ENCODE peak calls at places on chromosomes 11 and 22, in seven cellular contexts. L, Q, S, X, Z, T and K are unnamed samples.

GRCh38 chr11:12890476-12890875 is 118.6 kb upstream of the RASSF10 start:
- DNase-seq in X (no peak), Z (no peak), T (no peak), S (peak), L (no peak), Q (no peak), K (no peak)

GRCh38 chr22:30261134-30261533 is 5.5 kb downstream of the OSM start:
- DNase-seq in X (no peak), Q (no peak), L (no peak), T (no peak), S (no peak), Z (no peak), K (no peak)

GRCh38 chr11:61120865-61121831 is 18.9 kb downstream of the CD5 start:
- DNase-seq in Q (no peak), L (no peak), S (peak), X (no peak), T (no peak), Z (no peak), K (no peak)

GRCh38 chr22:26887456-26887855 is 230.1 kb downstream of the MIAT start:
- DNase-seq in X (peak), T (no peak), L (peak), S (peak), Q (no peak), Z (no peak), K (no peak)

GRCh38 chr22:39661842-39662676 is 91.5 kb downstream of the CACNA1I start:
- DNase-seq in Q (no peak), S (no peak), L (peak), T (no peak), Z (no peak), X (peak), K (no peak)

GRCh38 chr11:24760681-24761080 is 263.8 kb downstream of the LUZP2 start:
- DNase-seq in Z (no peak), L (no peak), X (no peak), T (no peak), S (no peak), Q (no peak), K (peak)

GRCh38 chr11:12182650-12183511 is 72.5 kb downstream of the MICAL2 start:
- DNase-seq in Q (peak), L (no peak), X (no peak), Z (no peak), T (no peak), S (peak), K (peak)

GRCh38 chr11:113649311-113649710 is 56.8 kb downstream of the TMPRSS5 start:
- DNase-seq in X (no peak), L (no peak), S (no peak), T (no peak), Q (no peak), Z (no peak), K (no peak)

GRCh38 chr11:78821371-78822306 is 247.0 kb upstream of the NARS2 start:
- DNase-seq in T (no peak), Q (no peak), Z (no peak), L (no peak), S (no peak), X (no peak), K (peak)
- TF ChIP-seq EZH2phosphoT487 in T (no peak), Q (no peak), Z (no peak), L (no peak), S (no peak), X (no peak), K (no peak)

DNA sequence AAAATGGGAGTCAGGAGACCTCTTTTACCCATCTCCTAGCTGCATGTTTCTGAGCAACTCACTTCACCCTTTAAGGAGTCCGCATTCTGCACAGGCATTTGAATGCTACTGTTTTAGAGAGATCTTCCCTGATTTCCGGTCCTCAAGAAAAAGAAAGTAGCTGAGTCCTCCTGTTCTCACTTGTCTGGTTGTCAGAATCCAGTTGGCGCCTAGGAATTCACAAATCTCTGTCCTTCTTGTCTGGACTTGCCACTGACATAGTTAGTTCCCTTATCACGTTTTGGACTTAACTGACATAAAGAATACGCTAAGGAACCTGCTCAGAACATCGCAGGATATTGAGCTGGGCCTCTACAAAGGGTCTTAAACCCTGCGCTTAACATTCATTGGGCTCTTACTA is 61.3 kb upstream of the OR5P2 start:
- DNase-seq in L (no peak), X (no peak), Z (no peak), S (no peak), T (no peak), Q (no peak), K (no peak)
- H2AFZ ChIP-seq in L (no peak), X (peak), Z (peak), S (peak), T (no peak), Q (no peak), K (no peak)

GRCh38 chr22:49303781-49304461 is 523.8 kb downstream of the BRD1 start:
- DNase-seq in Z (no peak), Q (no peak), X (no peak), L (no peak), T (no peak), S (no peak), K (no peak)

GRCh38 chr22:49303061-49303735 is 524.5 kb downstream of the BRD1 start:
- DNase-seq in X (no peak), Q (no peak), Z (no peak), S (no peak), T (no peak), L (no peak), K (no peak)

GRCh38 chr22:49301398-49302149 is 526.1 kb downstream of the BRD1 start:
- DNase-seq in Q (no peak), S (no peak), Z (no peak), L (no peak), T (no peak), X (no peak), K (no peak)

GRCh38 chr22:49302150-49302460 is 525.6 kb downstream of the BRD1 start:
- DNase-seq in T (no peak), Z (no peak), S (no peak), X (no peak), Q (no peak), L (no peak), K (no peak)

GRCh38 chr22:49302530-49302929 is 525.1 kb downstream of the BRD1 start:
- DNase-seq in Q (no peak), T (no peak), Z (no peak), X (no peak), L (no peak), S (no peak), K (no peak)
- TF ChIP-seq EZH2phosphoT487 in Q (no peak), T (no peak), Z (no peak), X (no peak), L (no peak), S (no peak), K (no peak)

DNA sequence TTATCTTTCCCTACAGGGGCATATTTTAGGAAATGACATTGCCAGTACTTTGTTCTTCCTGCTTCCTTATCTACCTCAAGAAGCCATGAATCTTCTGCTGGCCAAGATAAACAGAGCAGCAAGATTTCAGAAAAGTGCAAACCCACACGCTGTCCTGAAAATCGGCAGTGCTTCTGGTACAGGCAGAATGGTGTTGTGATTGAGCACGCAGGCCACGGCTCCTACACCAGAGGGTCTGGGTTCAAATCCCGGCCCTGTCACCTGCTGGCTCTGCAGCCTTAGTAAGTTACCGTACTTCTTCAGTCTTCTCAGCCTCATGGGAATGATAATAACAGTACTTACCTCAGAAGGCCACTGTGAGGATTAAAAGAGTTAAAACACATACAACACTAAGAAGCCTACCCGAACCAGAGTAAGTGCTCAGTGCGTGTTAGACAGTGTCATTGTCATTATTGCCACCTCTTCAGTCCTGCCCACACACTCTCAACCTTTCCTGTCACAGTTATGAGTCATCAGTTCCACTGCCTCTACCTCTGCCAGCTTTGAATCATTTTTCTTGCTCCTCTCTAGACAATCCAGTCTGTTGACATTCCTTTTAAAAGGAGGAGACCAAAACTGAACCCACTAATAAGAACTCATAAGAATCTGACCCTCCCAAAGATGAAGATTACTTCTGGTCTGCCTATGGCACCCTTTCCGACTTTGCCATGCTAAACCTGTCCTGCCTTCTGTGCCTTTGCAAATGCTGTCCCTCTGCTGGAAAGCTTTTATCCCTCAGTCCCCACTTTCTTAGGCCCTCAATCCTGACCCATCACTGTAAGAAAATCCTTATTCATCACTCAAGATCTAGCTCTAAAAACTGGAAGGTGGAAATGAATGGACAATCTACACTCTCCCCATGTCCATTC is 10.7 kb downstream of the MPZL3 start:
- DNase-seq in Z (no peak), S (peak), L (no peak), Q (peak), X (no peak), T (no peak), K (peak)
- H2AFZ ChIP-seq in Z (no peak), S (no peak), L (no peak), Q (no peak), X (no peak), T (no peak), K (no peak)